ENCODE peak calls at places on chromosome 7, in six cellular contexts. P is GF-D8; H is AG04449; L is CD8-positive, alpha-beta memory T cell; W is IMR-90; G is endothelial cell. J is an unnamed sample.

GRCh38 chr7:5388905-5389433 is 34.7 kb downstream of the TNRC18 start:
- DNase-seq in P (no peak), H (no peak), L (no peak), W (no peak), G (no peak), J (no peak)

GRCh38 chr7:117667456-117667855 is 187.6 kb downstream of the CFTR start:
- DNase-seq in P (no peak), H (no peak), L (no peak), W (peak; percentile 43), G (no peak), J (no peak)

GRCh38 chr7:102208826-102209225 is 77.8 kb upstream of the SH2B2 start:
- DNase-seq in P (no peak), H (no peak), L (no peak), W (no peak), G (no peak), J (no peak)

GRCh38 chr7:101370836-101371235 is 8.2 kb downstream of the COL26A1 start:
- DNase-seq in P (peak; percentile 52), H (no peak), L (no peak), W (no peak), G (no peak), J (no peak)

GRCh38 chr7:23473848-23474097 is 3.5 kb upstream of the IGF2BP3 start:
- DNase-seq in P (no peak), H (no peak), L (no peak), W (no peak), G (peak; percentile 53), J (peak; percentile 46)

GRCh38 chr7:32102432-32102851 is 32.2 kb upstream of the PDE1C start:
- DNase-seq in P (no peak), H (no peak), L (no peak), W (no peak), G (no peak), J (no peak)

GRCh38 chr7:130917669-130918128 is 183.7 kb upstream of the KLF14 start:
- DNase-seq in P (no peak), H (no peak), L (no peak), W (peak; percentile 87), G (no peak), J (no peak)

GRCh38 chr7:79055722-79056415 is 397.6 kb downstream of the MAGI2 start:
- DNase-seq in P (no peak), H (no peak), L (no peak), W (no peak), G (no peak), J (no peak)

GRCh38 chr7:107579546-107579880 is 533 bp upstream of the BCAP29 start:
- DNase-seq in P (no peak), H (no peak), L (no peak), W (peak; percentile 28), G (no peak), J (no peak)

GRCh38 chr7:929311-929711 is 25.2 kb downstream of the ADAP1 start:
- DNase-seq in P (no peak), H (no peak), L (no peak), W (no peak), G (no peak), J (no peak)

GRCh38 chr7:24831240-24831639 is 74.0 kb upstream of the GSDME start:
- DNase-seq in P (peak; percentile 17), H (no peak), L (no peak), W (peak; percentile 68), G (no peak), J (no peak)

GRCh38 chr7:85261341-85261740 is 74.5 kb upstream of the SEMA3D start:
- DNase-seq in P (no peak), H (peak; percentile 10), L (no peak), W (peak; percentile 55), G (no peak), J (no peak)

GRCh38 chr7:32921896-32922295 is 30.3 kb upstream of the KBTBD2 start:
- DNase-seq in P (no peak), H (peak; percentile 34), L (no peak), W (peak; percentile 78), G (peak; percentile 15), J (no peak)

GRCh38 chr7:119482209-119482608 is 790.8 kb upstream of the KCND2 start:
- DNase-seq in P (no peak), H (no peak), L (no peak), W (no peak), G (peak; percentile 19), J (peak; percentile 10)

J was measured in neural crest cell.